ENCODE peak calls at places on chromosomes 1 and 21, in seven cellular contexts. K is K562, M is SK-N-SH, Q is HepG2, Z is HCT116, E is GM12878, X is H1. U is an unnamed sample.

GRCh38 chr1:89721351-89721750 is 88.4 kb downstream of the LRRC8C start:
- DNase-seq in Q (no peak), K (no peak), M (no peak), Z (no peak), E (peak; percentile 26), X (no peak), U (no peak)

GRCh38 chr1:169086603-169087455 is 19.7 kb upstream of the ATP1B1 start:
- DNase-seq in K (no peak), Z (no peak), M (no peak), X (no peak), E (no peak), Q (peak; percentile 65), U (no peak)

GRCh38 chr1:192763756-192764155 is 45.1 kb upstream of the RGS2 start:
- DNase-seq in X (no peak), E (no peak), Q (no peak), M (no peak), K (no peak), Z (no peak), U (no peak)

GRCh38 chr1:28735961-28736449 is 735 bp upstream of the YTHDF2 start:
- DNase-seq in E (no peak), X (no peak), M (no peak), Q (no peak), K (no peak), Z (no peak), U (no peak)

GRCh38 chr1:216456682-216457081 is 33.4 kb upstream of the USH2A start:
- DNase-seq in Z (no peak), E (no peak), M (peak; percentile 78), Q (no peak), X (no peak), K (no peak), U (no peak)

GRCh38 chr1:57468661-57469523 is 45.0 kb upstream of the DAB1 start:
- DNase-seq in M (no peak), K (no peak), X (no peak), Q (no peak), E (no peak), Z (no peak), U (no peak)

GRCh38 chr21:20570824-20571232 is 427.4 kb upstream of the NCAM2 start:
- DNase-seq in M (no peak), Z (no peak), X (peak; percentile 57), E (no peak), K (peak; percentile 23), Q (no peak), U (no peak)

GRCh38 chr1:230902349-230902923 is 34.1 kb upstream of the C1orf198 start:
- DNase-seq in Z (no peak), M (no peak), X (no peak), E (no peak), Q (no peak), K (no peak), U (no peak)

GRCh38 chr21:28516996-28517592 is 475.6 kb downstream of the LTN1 start:
- DNase-seq in E (peak; percentile 8), X (peak; percentile 85), Q (peak; percentile 60), M (peak; percentile 47), K (no peak), Z (no peak), U (peak; percentile 30)

GRCh38 chr1:186882372-186883134 is 53.8 kb downstream of the PLA2G4A start:
- DNase-seq in M (no peak), Q (no peak), K (no peak), E (no peak), Z (no peak), X (no peak), U (no peak)

GRCh38 chr21:33036430-33037162 is 10.9 kb downstream of the OLIG2 start:
- DNase-seq in K (no peak), Q (no peak), X (peak; percentile 49), M (no peak), Z (no peak), E (no peak), U (no peak)

GRCh38 chr1:205505791-205506190 is 1.3 kb downstream of the CDK18 start:
- DNase-seq in M (no peak), Q (no peak), Z (no peak), K (peak; percentile 43), E (no peak), X (no peak), U (no peak)

GRCh38 chr21:25691931-25692330 is 42.8 kb downstream of the ATP5PF start:
- DNase-seq in M (no peak), Q (no peak), Z (no peak), X (no peak), E (no peak), K (no peak), U (no peak)

GRCh38 chr21:46112731-46113215 is 14.9 kb downstream of the COL6A2 start:
- DNase-seq in K (no peak), X (no peak), M (no peak), E (no peak), Q (no peak), Z (no peak), U (no peak)

GRCh38 chr1:156671804-156672203 is 5.4 kb downstream of the NES start:
- DNase-seq in E (no peak), Z (no peak), Q (no peak), M (no peak), K (no peak), X (no peak), U (no peak)

GRCh38 chr1:57061369-57061768 is 95.6 kb upstream of the C8B start:
- DNase-seq in M (no peak), Q (peak; percentile 76), E (no peak), X (no peak), Z (no peak), K (no peak), U (peak; percentile 19)

GRCh38 chr21:29105218-29105617 is 25.2 kb upstream of the MAP3K7CL start:
- DNase-seq in M (no peak), Q (peak; percentile 8), K (no peak), E (no peak), Z (no peak), X (no peak), U (no peak)

GRCh38 chr1:3590145-3590768 is 21.1 kb downstream of the MEGF6 start:
- DNase-seq in M (peak; percentile 77), E (no peak), K (no peak), X (no peak), Z (no peak), Q (no peak), U (no peak)

GRCh38 chr1:154972517-154973343 is 1.8 kb upstream of the CKS1B start:
- DNase-seq in E (no peak), Q (peak; percentile 95), Z (peak; percentile 80), M (no peak), K (no peak), X (peak; percentile 82), U (peak; percentile 49)

GRCh38 chr1:25843483-25843882 is 15.8 kb downstream of the AUNIP start:
- DNase-seq in X (no peak), Z (no peak), Q (no peak), E (no peak), M (no peak), K (no peak), U (no peak)

GRCh38 chr1:25847929-25848328 is 11.3 kb downstream of the AUNIP start:
- DNase-seq in Z (no peak), Q (no peak), E (no peak), K (no peak), M (no peak), X (no peak), U (no peak)

GRCh38 chr1:25844485-25845337 is 14.5 kb downstream of the AUNIP start:
- DNase-seq in Z (no peak), X (no peak), K (no peak), M (no peak), Q (no peak), E (no peak), U (no peak)

GRCh38 chr1:25845664-25846063 is 13.6 kb downstream of the AUNIP start:
- DNase-seq in X (no peak), Z (no peak), M (no peak), Q (no peak), E (no peak), K (no peak), U (no peak)

DNA sequence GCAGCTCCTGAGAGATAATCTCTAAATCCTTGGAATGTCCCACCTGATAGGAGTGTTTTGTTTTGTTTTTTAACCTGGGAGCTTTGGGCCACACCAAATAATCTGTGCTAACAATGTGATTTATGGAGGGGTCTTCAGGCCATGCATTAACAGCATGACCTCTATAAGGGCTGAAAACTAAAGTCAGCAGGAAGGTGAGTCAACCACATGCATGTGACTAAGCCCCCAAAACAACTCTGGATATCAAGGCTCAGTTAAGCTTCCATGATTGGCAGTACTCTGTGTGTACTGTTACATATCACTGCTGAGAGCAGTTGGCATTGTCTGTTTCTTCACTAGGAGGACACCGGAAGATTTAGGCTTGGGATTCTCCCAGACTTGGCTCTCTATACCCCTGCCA is 10.7 kb downstream of the AUNIP start:
- DNase-seq in Q (no peak), M (no peak), Z (no peak), E (no peak), X (no peak), K (no peak), U (no peak)
- TF ChIP-seq JUND in Q (no peak), M (no peak), Z (no peak), E (no peak), X (no peak), K (no peak), U (no peak)

DNA sequence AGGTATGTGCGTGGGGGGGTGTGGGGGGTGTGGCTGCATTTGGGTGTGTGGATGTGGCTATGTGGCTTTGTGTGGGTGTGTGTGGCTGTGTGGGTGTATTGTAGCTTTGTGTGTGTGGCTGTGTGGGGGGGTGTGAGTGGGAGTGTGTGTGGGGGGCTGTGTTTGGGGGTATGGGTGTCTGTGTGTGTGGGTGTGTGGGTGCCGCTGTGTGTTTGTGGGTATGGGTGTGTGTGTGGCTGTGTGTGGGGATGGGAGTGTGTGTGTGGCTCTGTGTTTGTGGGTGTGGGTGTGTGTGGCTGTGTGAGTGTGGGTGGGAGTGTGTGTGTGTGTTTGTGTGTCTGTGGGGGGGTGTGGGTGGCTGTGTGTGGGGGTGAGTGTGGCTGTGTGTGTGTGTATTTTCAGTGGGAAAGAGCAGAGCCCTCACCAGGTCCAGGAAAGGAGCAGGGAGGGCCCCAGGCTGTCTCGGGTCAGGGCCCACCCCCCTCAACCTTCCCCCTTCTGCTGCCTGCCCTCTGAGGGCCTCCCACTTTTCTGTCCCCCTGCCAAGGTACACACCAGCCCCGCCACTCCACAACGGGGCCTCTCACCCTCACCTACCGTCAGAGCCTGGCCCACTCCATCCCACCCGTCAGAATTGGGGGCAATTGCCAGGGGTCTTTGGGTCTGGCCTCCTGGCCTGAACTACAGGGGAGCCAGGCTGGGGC is 1.9 kb upstream of the COL8A2 start:
- DNase-seq in Q (no peak), E (no peak), Z (no peak), K (peak; percentile 45), X (no peak), M (peak; percentile 48), U (no peak)
- TF ChIP-seq JUND in Q (no peak), E (no peak), Z (no peak), K (no peak), X (no peak), M (no peak), U (no peak)

GRCh38 chr1:29974345-29974744 is 738.0 kb downstream of the PTPRU start:
- DNase-seq in Z (peak; percentile 16), E (no peak), K (no peak), M (no peak), X (peak; percentile 44), Q (peak; percentile 4), U (no peak)
- TF ChIP-seq JUND in Z (no peak), E (no peak), K (no peak), M (peak; percentile 73), X (peak; percentile 97), Q (no peak), U (no peak)

DNA sequence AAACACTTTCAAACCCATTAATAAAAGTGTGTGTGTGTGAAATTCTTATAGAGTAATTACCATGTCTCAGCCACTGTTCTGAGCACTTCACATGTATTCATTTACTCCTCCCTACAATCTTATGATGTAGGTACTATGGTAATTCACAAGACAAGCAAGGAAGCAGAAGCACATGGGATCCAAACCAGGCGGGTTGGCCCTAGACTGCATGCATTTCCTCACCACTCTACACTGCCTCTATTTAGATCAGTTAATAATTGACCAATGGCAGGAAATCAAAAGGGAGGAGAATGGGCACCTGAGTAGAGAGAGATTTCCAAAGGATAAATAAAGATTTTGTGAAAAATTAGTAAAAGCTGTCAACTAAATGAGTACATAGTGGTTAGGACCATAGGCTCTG is 15.7 kb downstream of the MAP3K21 start:
- DNase-seq in Q (no peak), E (no peak), K (no peak), M (no peak), Z (no peak), X (no peak), U (no peak)
- TF ChIP-seq JUND in Q (no peak), E (no peak), K (no peak), M (no peak), Z (no peak), X (no peak), U (no peak)

U was measured in T47D.